ENCODE peak calls at places on chromosomes 7 and 10, in seven cellular contexts. O is right lobe of liver, D is uterus, N is cardiac muscle cell, M is A549, S is left lung, P is dorsolateral prefrontal cortex. X is an unnamed sample.

GRCh38 chr10:78316451-78316931 is 282.8 kb downstream of the RPS24 start:
- DNase-seq in O (no peak), D (peak), N (no peak), M (no peak), S (no peak), P (no peak), X (peak)

GRCh38 chr10:52775132-52775647 is 2.6 kb upstream of the MBL2 start:
- DNase-seq in O (peak), D (no peak), N (no peak), M (no peak), S (no peak), P (no peak), X (no peak)

GRCh38 chr7:56079450-56080185 is 13.1 kb downstream of the PHKG1 start:
- DNase-seq in O (peak), D (peak), N (peak), M (no peak), S (no peak), P (peak), X (peak)

GRCh38 chr7:123275036-123275753 is 75.4 kb upstream of the SLC13A1 start:
- DNase-seq in O (no peak), D (no peak), N (no peak), M (no peak), S (no peak), P (no peak), X (no peak)

GRCh38 chr7:151498495-151498894 is 21.2 kb downstream of the RHEB start:
- DNase-seq in O (no peak), D (no peak), N (no peak), M (no peak), S (no peak), P (no peak), X (no peak)

GRCh38 chr10:70578371-70578947 is 24.1 kb downstream of the PRF1 start:
- DNase-seq in O (no peak), D (no peak), N (peak), M (no peak), S (no peak), P (no peak), X (no peak)

GRCh38 chr7:123865517-123866117 is 20.6 kb downstream of the HYAL4 start:
- DNase-seq in O (no peak), D (peak), N (peak), M (peak), S (no peak), P (no peak), X (peak)

GRCh38 chr7:103134866-103135554 is 13.9 kb downstream of the NAPEPLD start:
- DNase-seq in O (no peak), D (no peak), N (no peak), M (no peak), S (no peak), P (no peak), X (no peak)

GRCh38 chr7:44172803-44173424 is 16.3 kb downstream of the GCK start:
- DNase-seq in O (no peak), D (no peak), N (no peak), M (no peak), S (no peak), P (no peak), X (no peak)

GRCh38 chr10:71007516-71007915 is 119.2 kb upstream of the PCBD1 start:
- DNase-seq in O (no peak), D (no peak), N (no peak), M (no peak), S (no peak), P (no peak), X (no peak)

GRCh38 chr7:150895809-150896208 is 43.5 kb downstream of the AOC1 start:
- DNase-seq in O (no peak), D (no peak), N (no peak), M (no peak), S (no peak), P (no peak), X (no peak)

GRCh38 chr7:116859323-116859722 is 3.1 kb upstream of the CAPZA2 start:
- DNase-seq in O (no peak), D (no peak), N (no peak), M (no peak), S (no peak), P (no peak), X (no peak)

GRCh38 chr10:91642831-91643692 is 10.2 kb upstream of the PPP1R3C start:
- DNase-seq in O (no peak), D (no peak), N (no peak), M (no peak), S (no peak), P (no peak), X (no peak)

GRCh38 chr10:119341236-119342016 is 134.1 kb downstream of the GRK5 start:
- DNase-seq in O (peak), D (peak), N (peak), M (peak), S (no peak), P (no peak), X (no peak)

GRCh38 chr7:46244752-46245151 is 323.7 kb upstream of the IGFBP3 start:
- DNase-seq in O (no peak), D (no peak), N (no peak), M (no peak), S (no peak), P (no peak), X (no peak)

DNA sequence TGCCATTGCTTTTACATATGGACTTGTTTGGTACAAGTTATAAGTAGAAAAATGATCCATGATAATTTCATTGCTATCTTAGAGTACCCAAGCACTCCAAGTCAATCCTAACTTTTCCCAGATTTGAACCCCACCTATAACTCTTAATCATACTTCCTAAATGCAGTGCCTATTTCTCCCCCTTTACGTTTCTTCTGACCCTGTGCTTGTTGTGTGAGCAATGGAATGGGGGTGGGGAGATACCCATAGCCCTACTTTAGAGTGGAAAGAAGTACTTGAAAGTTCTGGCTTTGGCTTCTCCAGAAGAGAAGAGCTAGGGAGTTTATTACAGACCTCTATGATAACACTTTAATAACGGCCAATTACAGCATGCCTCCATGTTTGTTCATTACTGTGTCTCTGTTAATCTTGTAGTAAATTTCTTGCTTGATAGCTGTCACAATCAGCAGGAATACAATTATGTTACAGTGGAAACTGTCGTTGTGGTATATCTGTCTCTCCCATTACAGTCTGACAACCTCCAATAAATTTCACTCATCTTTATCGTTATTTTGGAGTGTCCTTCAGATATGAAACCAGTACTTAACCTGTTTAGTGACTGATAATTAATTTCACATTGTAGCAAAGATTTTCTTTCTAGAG is 34.0 kb downstream of the CNPY1 start:
- DNase-seq in O (no peak), D (no peak), N (no peak), M (no peak), S (no peak), P (no peak), X (no peak)
- H3K27ac ChIP-seq in O (no peak), D (no peak), N (no peak), M (no peak), S (no peak), P (no peak), X (no peak)

GRCh38 chr7:50068850-50069551 is 24.0 kb downstream of the ZPBP start:
- DNase-seq in O (no peak), D (no peak), N (no peak), M (no peak), S (no peak), P (no peak), X (peak)
- H3K4me3 ChIP-seq in O (peak), D (peak), N (no peak), M (peak), S (peak), P (peak), X (peak)

GRCh38 chr10:17918187-17918903 is 33.4 kb upstream of the SLC39A12 start:
- DNase-seq in O (no peak), D (no peak), N (no peak), M (no peak), S (no peak), P (no peak), X (no peak)
- H3K27ac ChIP-seq in O (no peak), D (no peak), N (no peak), M (no peak), S (no peak), P (no peak), X (no peak)

GRCh38 chr10:103273026-103273425 is 3.9 kb upstream of the INA start:
- DNase-seq in O (no peak), D (no peak), N (no peak), M (peak), S (no peak), P (peak), X (no peak)
- H3K4me3 ChIP-seq in O (no peak), D (no peak), N (no peak), M (no peak), S (no peak), P (no peak), X (no peak)